ENCODE peak calls at places on chromosomes 12 and 14, in five cellular contexts. G is PC-3; Z is CD8-positive, alpha-beta memory T cell; R is stimulated activated CD8-positive, alpha-beta memory T cell treated with anti-CD3 and anti-CD28 coated beads, Interleukin-7, amount 100 ng/mL, for 4 hours; N is MCF 10A. F is an unnamed sample.

GRCh38 chr12:49909826-49910225 is 6.1 kb upstream of the FAIM2 start:
- DNase-seq in G (no peak), Z (no peak), R (no peak), N (peak), F (no peak)

GRCh38 chr14:102474934-102475333 is 34.6 kb downstream of the ANKRD9 start:
- DNase-seq in G (no peak), Z (no peak), R (no peak), N (no peak), F (peak)

GRCh38 chr12:114164354-114164753 is 198.2 kb upstream of the RBM19 start:
- DNase-seq in G (no peak), Z (no peak), R (no peak), N (no peak), F (no peak)

GRCh38 chr12:10732554-10732953 is 9.4 kb upstream of the YBX3 start:
- DNase-seq in G (no peak), Z (no peak), R (no peak), N (no peak), F (no peak)

GRCh38 chr12:19759229-19759628 is 319.9 kb downstream of the AEBP2 start:
- DNase-seq in G (peak), Z (no peak), R (no peak), N (peak), F (peak)

GRCh38 chr12:123675436-123675835 is 4.5 kb downstream of the TCTN2 start:
- DNase-seq in G (no peak), Z (no peak), R (no peak), N (no peak), F (no peak)

GRCh38 chr12:78403136-78403535 is 461.4 kb upstream of the SYT1 start:
- DNase-seq in G (peak), Z (no peak), R (no peak), N (peak), F (peak)

GRCh38 chr12:61821381-61821780 is 438.8 kb upstream of the USP15 start:
- DNase-seq in G (peak), Z (no peak), R (no peak), N (peak), F (no peak)

GRCh38 chr14:105187935-105188524 is 6.9 kb upstream of the NUDT14 start:
- DNase-seq in G (peak), Z (no peak), R (no peak), N (no peak), F (no peak)

GRCh38 chr12:701896-702539 is 38.8 kb upstream of the NINJ2 start:
- DNase-seq in G (no peak), Z (no peak), R (no peak), N (no peak), F (no peak)

GRCh38 chr12:95673576-95673975 is 117.0 kb downstream of the NTN4 start:
- DNase-seq in G (no peak), Z (no peak), R (no peak), N (no peak), F (no peak)

GRCh38 chr12:2743478-2743877 is 51.3 kb upstream of the FKBP4 start:
- DNase-seq in G (no peak), Z (no peak), R (no peak), N (no peak), F (no peak)

GRCh38 chr14:96119947-96120346 is 80.8 kb downstream of the C14orf132 start:
- DNase-seq in G (no peak), Z (no peak), R (no peak), N (no peak), F (no peak)

GRCh38 chr12:52964556-52965336 is 15.8 kb downstream of the KRT18 start:
- DNase-seq in G (no peak), Z (no peak), R (no peak), N (no peak), F (no peak)